ENCODE peak calls at places on chromosome 22, in ten cellular contexts. L is iris pigment epithelial cell; R is CD4-positive, alpha-beta T cell; N is non-pigmented ciliary epithelial cell; V is IMR-90; F is NCI-H748 treated with DMSO at 0.1 percent for 48 hours; J is OCI-LY7; P is dorsolateral prefrontal cortex; M is fibroblast of the aortic adventitia; U is NCI-H1092 treated with DMSO at 0.1 percent for 48 hours. K is an unnamed sample.

GRCh38 chr22:47284822-47285221 is 522.4 kb downstream of the TBC1D22A start:
- DNase-seq in J (no peak), R (no peak), M (no peak), V (no peak), N (no peak), L (no peak), F (no peak), P (no peak), U (no peak), K (no peak)

GRCh38 chr22:19035474-19036228 is 86.6 kb downstream of the DGCR2 start:
- DNase-seq in P (no peak), M (no peak), R (no peak), F (no peak), U (no peak), N (no peak), L (no peak), J (peak), V (no peak), K (peak)

GRCh38 chr22:24095816-24096215 is 84.7 kb downstream of the CABIN1 start:
- DNase-seq in R (no peak), L (no peak), F (no peak), U (no peak), P (no peak), V (no peak), J (no peak), N (no peak), M (no peak), K (no peak)

GRCh38 chr22:19921544-19922081 is 20.0 kb upstream of the COMT start:
- DNase-seq in M (no peak), R (no peak), V (no peak), L (no peak), U (no peak), J (no peak), P (no peak), N (no peak), F (no peak), K (no peak)

GRCh38 chr22:19041403-19042074 is 80.7 kb downstream of the DGCR2 start:
- DNase-seq in U (no peak), V (no peak), P (peak), M (no peak), F (no peak), N (no peak), L (no peak), J (no peak), R (no peak), K (no peak)

GRCh38 chr22:50605349-50606074 is 4.9 kb downstream of the MAPK8IP2 start:
- DNase-seq in N (no peak), P (no peak), U (no peak), M (no peak), R (no peak), L (no peak), V (no peak), J (no peak), F (no peak), K (no peak)

GRCh38 chr22:25077056-25077455 is 122.6 kb upstream of the CRYBB3 start:
- DNase-seq in P (no peak), U (no peak), F (no peak), J (no peak), V (no peak), N (no peak), L (no peak), M (no peak), R (no peak), K (no peak)

GRCh38 chr22:50119768-50120251 is 30.0 kb downstream of the MOV10L1 start:
- DNase-seq in L (no peak), U (no peak), F (no peak), M (peak), J (no peak), P (no peak), N (no peak), R (no peak), V (peak), K (no peak)

GRCh38 chr22:47806894-47807293 is 1044.4 kb downstream of the TBC1D22A start:
- DNase-seq in V (no peak), P (no peak), J (no peak), N (no peak), R (no peak), F (no peak), L (no peak), M (no peak), U (no peak), K (no peak)

GRCh38 chr22:48860557-48860956 is 967.1 kb downstream of the BRD1 start:
- DNase-seq in N (no peak), J (no peak), V (no peak), M (no peak), P (no peak), U (no peak), L (no peak), R (no peak), F (no peak), K (no peak)

GRCh38 chr22:25827415-25827814 is 85.4 kb downstream of the MYO18B start:
- DNase-seq in M (no peak), J (no peak), N (no peak), R (no peak), U (no peak), P (peak), V (no peak), F (no peak), L (no peak), K (no peak)

GRCh38 chr22:36912694-36913430 is 566 bp upstream of the CSF2RB start:
- DNase-seq in V (no peak), P (no peak), J (no peak), N (no peak), L (no peak), M (no peak), F (no peak), R (no peak), U (no peak), K (no peak)

GRCh38 chr22:37283393-37283937 is 1.2 kb downstream of the CYTH4 start:
- DNase-seq in P (no peak), R (peak), L (no peak), U (no peak), J (peak), F (no peak), V (no peak), M (no peak), N (no peak), K (no peak)

GRCh38 chr22:37626556-37627075 is 12.9 kb upstream of the SH3BP1 start:
- DNase-seq in U (no peak), M (no peak), J (no peak), L (no peak), R (no peak), F (no peak), N (no peak), P (no peak), V (no peak), K (no peak)

GRCh38 chr22:46446799-46447198 is 90.6 kb downstream of the CELSR1 start:
- DNase-seq in U (peak), P (no peak), R (no peak), N (no peak), F (no peak), L (no peak), V (no peak), M (peak), J (no peak), K (no peak)

GRCh38 chr22:23403720-23404688 is 176.1 kb downstream of the IGLL1 start:
- DNase-seq in F (no peak), J (no peak), V (no peak), R (no peak), L (no peak), N (no peak), M (no peak), P (no peak), U (no peak), K (no peak)

GRCh38 chr22:42868751-42869251 is 11.7 kb upstream of the ARFGAP3 start:
- DNase-seq in L (no peak), P (peak), F (no peak), J (no peak), U (peak), V (peak), R (no peak), N (no peak), M (peak), K (no peak)

GRCh38 chr22:45448431-45448830 is 34.9 kb downstream of the RIBC2 start:
- DNase-seq in R (no peak), L (no peak), P (no peak), M (peak), J (no peak), N (no peak), F (no peak), V (no peak), U (no peak), K (no peak)

GRCh38 chr22:38448945-38449745 is 5.9 kb downstream of the KCNJ4 start:
- DNase-seq in L (no peak), P (no peak), V (no peak), J (no peak), U (no peak), R (no peak), N (no peak), M (no peak), F (no peak), K (no peak)

GRCh38 chr22:38832005-38832978 is 11.5 kb downstream of the NPTXR start:
- DNase-seq in M (no peak), P (peak), N (no peak), L (no peak), J (no peak), V (no peak), R (no peak), F (no peak), U (peak), K (no peak)

GRCh38 chr22:45876136-45877035 is 100.6 kb downstream of the WNT7B start:
- DNase-seq in J (no peak), V (no peak), R (no peak), U (no peak), P (no peak), L (no peak), M (no peak), N (no peak), F (no peak), K (no peak)

GRCh38 chr22:27554841-27555456 is 246.6 kb downstream of the MN1 start:
- DNase-seq in F (no peak), R (no peak), L (no peak), N (no peak), P (no peak), U (no peak), J (no peak), V (no peak), M (no peak), K (no peak)